ENCODE peak calls at places on chromosomes 7 and 10, in four cellular contexts. R, W, H and C are unnamed samples.

GRCh38 chr10:602391-603005 is 87.0 kb downstream of the DIP2C start:
- DNase-seq in R (no peak), W (no peak), H (no peak), C (no peak)

GRCh38 chr10:71761105-71761511 is 12.2 kb downstream of the VSIR start:
- DNase-seq in R (peak), W (no peak), H (no peak), C (no peak)

GRCh38 chr7:132577206-132578049 is 1.2 kb upstream of the PLXNA4 start:
- DNase-seq in R (peak), W (peak), H (peak), C (no peak)

GRCh38 chr7:68216046-68216445 is 1219.4 kb downstream of the TYW1 start:
- DNase-seq in R (no peak), W (no peak), H (no peak), C (no peak)

GRCh38 chr7:156544199-156544598 is 96.4 kb upstream of the RNF32 start:
- DNase-seq in R (no peak), W (no peak), H (no peak), C (no peak)

GRCh38 chr10:90162464-90162863 is 461.1 kb downstream of the KIF20B start:
- DNase-seq in R (no peak), W (no peak), H (no peak), C (no peak)

GRCh38 chr7:15214981-15215380 is 312.4 kb upstream of the DGKB start:
- DNase-seq in R (no peak), W (no peak), H (no peak), C (no peak)

GRCh38 chr10:29068302-29068701 is 220.6 kb upstream of the LYZL1 start:
- DNase-seq in R (no peak), W (peak), H (no peak), C (no peak)

GRCh38 chr7:142832452-142832851 is 22.4 kb upstream of the EPHB6 start:
- DNase-seq in R (no peak), W (no peak), H (no peak), C (no peak)

GRCh38 chr7:24723178-24723530 is 34.1 kb downstream of the GSDME start:
- DNase-seq in R (no peak), W (no peak), H (no peak), C (no peak)

GRCh38 chr7:14899065-14899464 is 3.5 kb downstream of the DGKB start:
- DNase-seq in R (no peak), W (no peak), H (no peak), C (no peak)

GRCh38 chr7:2497500-2498336 is 21.5 kb upstream of the GRIFIN start:
- DNase-seq in R (no peak), W (peak), H (no peak), C (no peak)

GRCh38 chr10:123551259-123551658 is 114.9 kb upstream of the GPR26 start:
- DNase-seq in R (no peak), W (no peak), H (no peak), C (no peak)

GRCh38 chr10:61937631-61938284 is 36.3 kb downstream of the ARID5B start:
- DNase-seq in R (peak), W (no peak), H (no peak), C (no peak)

GRCh38 chr10:200405-200804 is 65.2 kb downstream of the ZMYND11 start:
- DNase-seq in R (no peak), W (no peak), H (no peak), C (no peak)

GRCh38 chr7:30894009-30894408 is 17.6 kb upstream of the AQP1 start:
- DNase-seq in R (no peak), W (no peak), H (no peak), C (no peak)

GRCh38 chr10:126905776-126906703 is 812 bp downstream of the DOCK1 start:
- DNase-seq in R (peak), W (peak), H (no peak), C (no peak)

GRCh38 chr10:17537281-17537680 is 79.9 kb downstream of the HACD1 start:
- DNase-seq in R (no peak), W (no peak), H (no peak), C (no peak)

GRCh38 chr7:30359957-30360356 is 75.6 kb downstream of the ZNRF2 start:
- DNase-seq in R (no peak), W (no peak), H (no peak), C (no peak)

GRCh38 chr7:112630565-112630964 is 149.8 kb downstream of the LSMEM1 start:
- DNase-seq in R (no peak), W (no peak), H (no peak), C (no peak)

GRCh38 chr10:79147796-79148451 is 79.2 kb downstream of the ZMIZ1 start:
- DNase-seq in R (no peak), W (no peak), H (no peak), C (no peak)

GRCh38 chr7:129376076-129376777 is 58.0 kb upstream of the STRIP2 start:
- DNase-seq in R (peak), W (peak), H (peak), C (no peak)
- TF ChIP-seq CTCF in R (peak), W (peak), H (peak), C (peak)

DNA sequence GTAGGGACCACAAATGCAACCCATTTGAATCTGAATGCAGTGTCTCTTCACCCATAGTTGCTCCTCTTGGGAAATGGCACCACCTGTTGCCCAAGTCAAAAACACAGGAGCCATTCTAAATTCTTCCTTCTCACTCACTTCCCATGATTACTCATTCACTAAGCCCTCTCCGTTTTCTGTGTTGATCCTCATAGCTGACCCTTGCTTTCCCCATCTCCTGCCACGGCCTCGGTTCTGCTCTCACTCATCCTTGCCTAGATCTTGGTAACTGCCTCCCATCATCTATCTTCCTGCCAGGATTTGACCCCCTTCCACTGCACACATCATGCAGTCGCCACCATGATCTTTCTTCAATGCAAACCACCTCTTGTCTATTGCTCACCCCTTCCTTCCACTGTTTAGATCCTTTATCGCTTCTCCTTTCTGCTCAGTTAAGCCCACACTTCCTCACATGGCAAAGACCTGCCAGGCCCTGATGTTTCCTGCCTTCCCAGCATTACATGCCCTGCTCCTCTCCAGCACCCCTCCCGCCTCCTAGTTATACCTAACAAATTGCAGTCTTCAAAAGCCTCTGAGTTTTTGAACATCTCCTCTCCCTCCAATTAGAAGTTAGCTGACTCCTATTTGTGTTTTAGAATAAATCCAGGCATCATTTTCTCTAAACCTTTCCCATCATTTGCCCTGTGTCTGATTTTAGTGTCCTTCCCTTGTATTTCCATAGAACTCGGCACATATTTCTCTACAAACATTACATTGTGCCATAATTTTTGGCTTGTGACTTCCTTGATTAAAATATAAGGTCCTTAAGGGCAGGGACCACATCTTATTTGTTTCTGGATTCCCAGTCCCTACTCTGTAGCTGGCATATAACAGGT is 19.2 kb upstream of the CPN1 start:
- DNase-seq in R (peak), W (peak), H (no peak), C (no peak)
- TF ChIP-seq CTCF in R (no peak), W (peak), H (peak), C (no peak)

GRCh38 chr7:151895695-151896485 is 19.0 kb upstream of the PRKAG2 start:
- DNase-seq in R (no peak), W (peak), H (no peak), C (no peak)
- TF ChIP-seq CTCF in R (no peak), W (no peak), H (no peak), C (no peak)

DNA sequence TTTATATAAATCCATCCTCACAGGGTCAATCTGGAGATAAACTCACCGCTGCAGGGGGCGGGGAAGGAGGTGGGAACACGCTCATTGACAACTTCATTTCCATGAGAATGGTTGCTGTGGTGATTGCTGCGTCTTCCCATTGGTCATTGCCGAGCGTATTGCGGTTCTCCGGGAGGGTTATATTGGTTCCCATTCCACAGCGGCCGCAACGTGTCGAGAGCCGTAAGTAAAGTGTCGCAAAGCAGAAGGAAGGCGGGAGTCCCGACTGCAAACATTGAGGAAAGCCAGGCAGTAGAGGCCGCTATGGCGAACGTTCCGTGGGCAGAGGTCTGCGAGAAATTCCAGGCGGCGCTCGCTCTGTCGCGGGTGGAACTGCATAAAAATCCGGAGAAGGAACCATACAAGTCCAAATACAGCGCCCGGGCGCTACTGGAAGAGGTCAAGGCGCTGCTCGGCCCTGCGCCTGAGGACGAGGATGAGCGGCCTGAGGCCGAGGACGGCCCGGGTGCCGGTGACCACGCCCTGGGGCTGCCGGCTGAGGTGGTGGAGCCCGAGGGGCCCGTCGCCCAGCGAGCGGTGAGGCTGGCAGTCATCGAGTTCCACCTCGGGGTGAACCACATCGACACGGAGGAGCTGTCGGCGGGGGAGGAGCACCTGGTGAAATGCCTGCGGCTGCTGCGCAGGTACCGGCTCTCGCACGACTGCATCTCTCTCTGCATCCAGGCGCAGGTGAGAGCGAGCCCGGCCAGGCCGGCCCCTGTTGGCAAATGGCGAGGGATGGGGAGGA is at the start of gene KIFBP:
- DNase-seq in R (peak), W (peak), H (peak), C (peak)
- TF ChIP-seq CTCF in R (peak), W (peak), H (peak), C (peak)

DNA sequence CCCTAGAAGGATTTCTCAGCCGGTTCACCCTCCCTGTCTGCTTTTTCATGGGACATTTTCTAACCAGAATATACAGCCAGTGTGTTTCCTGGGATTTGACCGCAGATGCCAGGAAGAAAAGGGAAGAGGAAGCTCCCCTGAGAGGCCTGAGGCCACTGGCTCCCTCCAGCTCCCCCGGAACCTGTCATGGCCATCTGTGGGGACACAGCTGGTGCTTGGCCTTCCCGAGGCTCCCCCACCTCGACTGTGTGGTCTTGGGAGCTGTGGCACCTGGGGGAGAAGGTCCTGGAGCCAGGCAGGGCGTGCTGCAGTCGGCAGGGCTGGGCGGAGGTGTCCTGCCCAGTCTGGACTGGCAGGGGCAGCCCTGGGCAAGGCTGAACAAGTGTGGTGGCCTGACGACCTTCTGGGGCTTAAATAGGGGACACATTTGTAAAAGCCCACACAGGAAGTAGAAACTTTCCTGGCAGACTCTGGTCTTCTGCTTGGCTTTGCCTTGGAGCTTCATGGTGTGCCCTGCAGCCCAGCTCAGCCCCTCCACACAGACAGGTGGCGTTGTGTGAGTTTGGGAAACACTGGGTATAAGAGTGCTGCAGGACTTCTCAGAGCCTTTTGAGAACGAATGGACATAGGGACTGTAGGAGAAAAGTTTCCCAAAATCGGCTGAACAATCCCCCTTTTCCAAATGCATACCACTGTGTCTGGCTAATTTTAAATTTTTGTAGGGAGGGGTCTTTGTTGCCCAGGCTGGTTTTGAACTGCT is 6.8 kb downstream of the BRI3 start:
- DNase-seq in R (no peak), W (no peak), H (no peak), C (no peak)
- TF ChIP-seq CTCF in R (no peak), W (no peak), H (no peak), C (no peak)

DNA sequence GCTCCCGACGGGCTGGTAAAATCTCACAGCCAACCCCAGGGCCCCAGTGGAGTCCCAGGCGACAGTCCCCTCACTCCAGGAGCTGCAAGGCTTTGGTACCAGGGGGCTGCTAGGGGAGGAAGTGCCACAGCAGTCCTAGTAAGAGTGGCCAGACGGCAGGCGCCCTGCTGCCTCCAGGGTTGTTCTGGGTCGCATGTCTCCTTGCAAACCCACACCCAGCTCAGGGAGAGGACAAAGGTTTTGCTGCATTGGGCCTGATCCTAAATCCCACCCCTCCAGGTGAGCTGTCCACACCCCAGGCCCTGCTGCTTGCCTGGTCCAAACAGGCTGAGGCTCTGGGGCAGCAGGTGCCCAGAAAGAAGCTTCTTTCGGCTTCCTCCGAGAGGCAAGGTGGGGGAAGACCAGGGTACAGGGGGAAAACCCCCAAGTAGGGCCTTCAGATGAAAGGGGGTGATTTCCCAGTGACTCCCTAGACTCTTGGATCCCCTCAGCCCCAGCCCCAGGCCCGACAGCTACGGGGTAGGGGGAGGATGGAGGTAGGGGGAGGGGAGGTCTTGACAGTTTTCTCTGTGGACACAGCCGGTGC is 4.2 kb upstream of the KCP start:
- DNase-seq in R (no peak), W (no peak), H (peak), C (peak)
- TF ChIP-seq CTCF in R (no peak), W (no peak), H (no peak), C (no peak)

DNA sequence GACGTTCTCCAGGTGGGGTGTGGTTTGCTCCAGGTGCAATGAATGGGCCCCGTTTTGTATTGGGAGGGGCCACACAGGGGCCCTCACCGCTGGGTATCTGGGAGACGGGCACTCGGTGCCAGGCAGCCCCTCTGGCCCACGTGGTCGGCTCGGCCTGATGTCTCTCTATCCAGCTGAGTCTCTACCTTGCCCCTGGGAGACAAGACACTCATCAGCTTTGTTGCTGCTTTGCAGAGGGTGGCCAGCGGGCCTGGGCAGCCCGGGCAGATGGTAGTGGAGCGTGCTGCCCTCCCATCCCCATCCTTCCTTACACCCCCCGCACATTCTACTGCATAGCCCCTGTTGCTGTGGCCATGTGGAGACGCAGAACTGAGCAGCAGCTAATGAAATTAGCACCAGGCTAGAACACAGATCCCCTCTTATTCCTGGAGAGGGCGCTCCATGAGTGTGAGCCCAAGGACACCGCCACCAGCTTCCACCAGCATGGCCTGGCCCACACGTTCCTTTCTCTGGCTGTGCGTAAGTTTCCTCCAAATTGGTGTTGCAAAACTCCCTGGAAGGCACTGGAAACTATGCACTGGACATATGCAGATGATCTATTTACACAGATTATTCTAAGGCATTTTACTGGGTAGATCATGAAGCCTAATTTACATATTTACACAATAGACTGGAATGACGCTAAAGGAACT is 455.8 kb upstream of the FOXK1 start:
- DNase-seq in R (no peak), W (peak), H (no peak), C (no peak)
- TF ChIP-seq CTCF in R (no peak), W (peak), H (no peak), C (no peak)

DNA sequence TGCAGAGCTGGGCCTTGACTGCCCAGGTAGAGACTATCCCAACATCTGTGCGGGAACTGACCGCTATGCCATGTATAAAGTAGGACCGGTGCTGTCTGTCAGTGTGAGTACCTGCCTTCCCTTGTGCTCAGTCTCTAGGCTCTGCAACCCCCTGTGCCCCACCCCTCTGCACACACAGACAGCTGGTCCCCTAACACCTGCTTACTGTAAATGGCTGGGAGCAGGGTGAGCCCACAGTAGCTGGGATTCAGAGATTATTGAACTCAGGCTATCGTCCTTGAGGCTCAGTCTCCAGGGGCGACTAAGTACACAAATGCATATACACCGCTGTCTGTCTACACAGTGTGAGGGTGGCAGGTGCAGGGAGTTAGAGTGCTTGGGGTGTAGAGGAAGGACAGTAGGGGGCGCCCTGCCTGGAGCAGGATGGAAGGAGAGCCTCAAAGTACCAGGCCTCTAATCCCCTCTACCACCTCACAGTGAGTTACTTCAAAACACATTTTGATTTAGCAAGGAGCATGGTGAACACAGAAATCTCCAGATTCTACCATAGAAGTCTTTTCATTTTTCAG is 12.9 kb downstream of the UPP1 start:
- DNase-seq in R (no peak), W (no peak), H (no peak), C (no peak)
- TF ChIP-seq CTCF in R (no peak), W (peak), H (peak), C (peak)

GRCh38 chr10:31368724-31369123 is 49.7 kb downstream of the ZEB1 start:
- DNase-seq in R (no peak), W (no peak), H (no peak), C (no peak)
- TF ChIP-seq CTCF in R (no peak), W (no peak), H (no peak), C (no peak)

DNA sequence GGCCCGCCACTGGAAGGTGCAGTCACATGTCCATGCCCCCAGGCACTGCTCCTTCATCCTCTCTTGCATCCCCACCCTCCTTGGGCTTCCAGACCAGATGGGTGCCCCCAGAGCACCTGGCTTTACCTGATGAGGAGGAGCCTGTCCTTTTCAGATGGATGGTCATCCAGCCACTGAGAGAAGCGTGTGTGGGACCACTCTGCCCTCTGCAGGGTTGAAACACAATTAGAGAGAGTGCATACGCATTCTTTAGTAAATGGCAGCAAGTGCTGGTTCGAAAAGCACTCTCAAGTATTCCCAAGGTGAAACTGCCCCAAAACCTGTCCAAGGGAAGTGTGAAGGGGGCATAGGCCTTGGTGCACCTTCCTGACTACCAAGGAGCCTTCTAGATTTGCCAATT is 41.6 kb downstream of the HBP1 start:
- DNase-seq in R (no peak), W (no peak), H (no peak), C (no peak)
- TF ChIP-seq CTCF in R (no peak), W (peak), H (no peak), C (no peak)